ENCODE peak calls at places on chromosomes 13 and 19, in nine cellular contexts. O, V, R, J, W, S, Q, I and Z are unnamed samples.

GRCh38 chr19:38851622-38852230 is 1.9 kb upstream of the HNRNPL start:
- DNase-seq in S (peak; percentile 77), Q (peak; percentile 95), J (peak; percentile 94), I (peak; percentile 87), O (peak; percentile 83), W (peak; percentile 91), R (peak; percentile 95), V (peak; percentile 89), Z (no peak)

GRCh38 chr13:75507027-75508001 is 25.3 kb upstream of the TBC1D4 start:
- DNase-seq in O (no peak), J (no peak), R (no peak), V (no peak), S (no peak), W (no peak), I (no peak), Q (no peak), Z (no peak)

GRCh38 chr19:40718774-40719391 is 2.0 kb downstream of the ITPKC start:
- DNase-seq in V (no peak), I (no peak), O (peak; percentile 74), R (no peak), Q (peak; percentile 46), W (peak; percentile 48), S (no peak), J (no peak), Z (no peak)

GRCh38 chr13:73063166-73063565 is 4.4 kb downstream of the KLF5 start:
- DNase-seq in V (no peak), O (no peak), R (no peak), W (no peak), Q (no peak), J (no peak), I (no peak), S (no peak), Z (no peak)

GRCh38 chr13:104847863-104848262 is 1687.6 kb downstream of the EFNB2 start:
- DNase-seq in R (no peak), Q (no peak), W (no peak), V (no peak), I (no peak), J (no peak), O (no peak), S (no peak), Z (no peak)

GRCh38 chr13:20177049-20177831 is 15.5 kb downstream of the GJB2 start:
- DNase-seq in J (no peak), R (no peak), Q (no peak), O (no peak), S (no peak), I (no peak), V (no peak), W (no peak), Z (no peak)

GRCh38 chr19:16736709-16737108 is 17.1 kb downstream of the NWD1 start:
- DNase-seq in J (no peak), O (no peak), I (no peak), R (no peak), S (no peak), W (no peak), V (no peak), Q (no peak), Z (no peak)

GRCh38 chr13:89695343-89696257 is 1651.9 kb upstream of the MIR17HG start:
- DNase-seq in R (peak; percentile 42), Q (peak; percentile 17), J (peak; percentile 22), I (peak; percentile 67), S (no peak), W (peak; percentile 61), V (no peak), O (peak; percentile 19), Z (peak; percentile 10)

GRCh38 chr19:17532557-17532956 is 21.1 kb downstream of the PGLS start:
- DNase-seq in O (no peak), R (no peak), S (no peak), Q (no peak), V (no peak), I (no peak), W (no peak), J (no peak), Z (no peak)

GRCh38 chr13:102825921-102826706 is 19.7 kb upstream of the ERCC5 start:
- DNase-seq in J (no peak), I (no peak), W (peak; percentile 93), S (no peak), O (peak; percentile 45), V (no peak), Q (no peak), R (no peak), Z (peak; percentile 27)

GRCh38 chr19:34432797-34433196 is 4.6 kb downstream of the UBA2 start:
- DNase-seq in W (no peak), O (no peak), V (no peak), R (no peak), S (no peak), I (no peak), Q (no peak), J (no peak), Z (no peak)

GRCh38 chr19:40006273-40006691 is 9.4 kb downstream of the ZNF546 start:
- DNase-seq in J (peak; percentile 100), Q (no peak), S (no peak), V (no peak), O (peak; percentile 70), I (no peak), W (peak; percentile 89), R (no peak), Z (peak; percentile 25)

GRCh38 chr13:91540157-91540736 is 141.8 kb downstream of the GPC5 start:
- DNase-seq in O (no peak), R (no peak), W (no peak), I (no peak), Q (no peak), V (no peak), S (no peak), J (no peak), Z (no peak)

GRCh38 chr19:52171321-52172169 is at the start of gene ZNF836:
- DNase-seq in Q (peak; percentile 88), J (no peak), S (peak; percentile 91), I (peak; percentile 64), V (peak; percentile 93), R (peak; percentile 92), O (peak; percentile 89), W (peak; percentile 73), Z (no peak)

GRCh38 chr19:30356951-30357579 is 15.1 kb upstream of the ZNF536 start:
- DNase-seq in O (no peak), R (no peak), J (no peak), V (no peak), S (no peak), W (no peak), I (no peak), Q (no peak), Z (no peak)

GRCh38 chr13:69706807-69707206 is 400.8 kb upstream of the ATXN8OS start:
- DNase-seq in O (no peak), J (no peak), W (no peak), I (no peak), S (no peak), R (no peak), Q (no peak), V (no peak), Z (no peak)

GRCh38 chr13:21638319-21639282 is 32.3 kb upstream of the FGF9 start:
- DNase-seq in V (peak; percentile 33), W (peak; percentile 21), S (no peak), R (peak; percentile 29), I (peak; percentile 43), O (no peak), Q (peak; percentile 48), J (no peak), Z (peak; percentile 10)

GRCh38 chr13:32025730-32026129 is 5.8 kb upstream of the FRY start:
- DNase-seq in J (no peak), Q (no peak), S (no peak), I (no peak), W (no peak), R (no peak), O (no peak), V (no peak), Z (no peak)

GRCh38 chr19:53409505-53410204 is 14.7 kb downstream of the ZNF765 start:
- DNase-seq in V (no peak), O (no peak), I (no peak), S (no peak), W (no peak), J (no peak), R (no peak), Q (no peak), Z (no peak)

GRCh38 chr13:79307866-79308298 is 98.2 kb downstream of the RBM26 start:
- DNase-seq in W (peak; percentile 11), Q (no peak), S (no peak), J (no peak), I (no peak), O (no peak), V (no peak), R (no peak), Z (no peak)

GRCh38 chr13:27211771-27212364 is 39.5 kb upstream of the RPL21 start:
- DNase-seq in J (no peak), O (no peak), Q (no peak), S (no peak), W (peak; percentile 59), I (no peak), R (no peak), V (no peak), Z (no peak)

GRCh38 chr13:72565893-72566292 is 161.5 kb downstream of the MZT1 start:
- DNase-seq in R (peak; percentile 11), O (no peak), V (no peak), W (peak; percentile 49), Q (no peak), I (no peak), S (no peak), J (no peak), Z (peak; percentile 5)

GRCh38 chr19:20035935-20036334 is 3.4 kb downstream of the ZNF682 start:
- DNase-seq in Q (no peak), O (no peak), V (no peak), S (no peak), R (no peak), J (no peak), I (no peak), W (no peak), Z (no peak)